ENCODE peak calls at places on chromosomes 2 and 18, in nine cellular contexts. One of them, this sample, is unnamed.

GRCh38 chr2:130915149-130915548 is 78.4 kb downstream of the ARHGEF4 start:
- DNase-seq in NCI-H524: no peak
- DNase-seq in fibroblast of pulmonary artery: no peak
- DNase-seq in AG04449: no peak
- DNase-seq in suprapubic skin: no peak
- DNase-seq in anterior cingulate cortex: no peak
- DNase-seq in left ventricle myocardium inferior: no peak
- DNase-seq in NCI-H1417 treated with DMSO at 0.1 percent for 48 hours: no peak
- DNase-seq in thoracic aorta: no peak
- DNase-seq in this sample: no peak

GRCh38 chr2:224222320-224222719 is 179.6 kb downstream of the FAM124B start:
- DNase-seq in NCI-H524: no peak
- DNase-seq in fibroblast of pulmonary artery: peak
- DNase-seq in AG04449: no peak
- DNase-seq in suprapubic skin: no peak
- DNase-seq in anterior cingulate cortex: no peak
- DNase-seq in left ventricle myocardium inferior: no peak
- DNase-seq in NCI-H1417 treated with DMSO at 0.1 percent for 48 hours: no peak
- DNase-seq in thoracic aorta: no peak
- DNase-seq in this sample: no peak

GRCh38 chr2:224039080-224039769 is at the start of gene SERPINE2:
- DNase-seq in NCI-H524: peak
- DNase-seq in fibroblast of pulmonary artery: peak
- DNase-seq in AG04449: no peak
- DNase-seq in suprapubic skin: peak
- DNase-seq in anterior cingulate cortex: peak
- DNase-seq in left ventricle myocardium inferior: peak
- DNase-seq in NCI-H1417 treated with DMSO at 0.1 percent for 48 hours: no peak
- DNase-seq in thoracic aorta: no peak
- DNase-seq in this sample: peak

GRCh38 chr2:54809814-54810213 is 86.4 kb downstream of the EML6 start:
- DNase-seq in NCI-H524: no peak
- DNase-seq in fibroblast of pulmonary artery: peak
- DNase-seq in AG04449: no peak
- DNase-seq in suprapubic skin: no peak
- DNase-seq in anterior cingulate cortex: no peak
- DNase-seq in left ventricle myocardium inferior: no peak
- DNase-seq in NCI-H1417 treated with DMSO at 0.1 percent for 48 hours: no peak
- DNase-seq in thoracic aorta: no peak
- DNase-seq in this sample: no peak

GRCh38 chr18:45169610-45170009 is 445.7 kb upstream of the SLC14A2 start:
- DNase-seq in NCI-H524: no peak
- DNase-seq in fibroblast of pulmonary artery: peak
- DNase-seq in AG04449: peak
- DNase-seq in suprapubic skin: peak
- DNase-seq in anterior cingulate cortex: no peak
- DNase-seq in left ventricle myocardium inferior: no peak
- DNase-seq in NCI-H1417 treated with DMSO at 0.1 percent for 48 hours: no peak
- DNase-seq in thoracic aorta: no peak
- DNase-seq in this sample: no peak

GRCh38 chr2:106649306-106649705 is 162.1 kb downstream of the CD8B2 start:
- DNase-seq in NCI-H524: no peak
- DNase-seq in fibroblast of pulmonary artery: no peak
- DNase-seq in AG04449: no peak
- DNase-seq in suprapubic skin: no peak
- DNase-seq in anterior cingulate cortex: no peak
- DNase-seq in left ventricle myocardium inferior: no peak
- DNase-seq in NCI-H1417 treated with DMSO at 0.1 percent for 48 hours: no peak
- DNase-seq in thoracic aorta: no peak
- DNase-seq in this sample: no peak

GRCh38 chr18:35775887-35776286 is 194.3 kb downstream of the GALNT1 start:
- DNase-seq in NCI-H524: no peak
- DNase-seq in fibroblast of pulmonary artery: peak
- DNase-seq in AG04449: no peak
- DNase-seq in suprapubic skin: no peak
- DNase-seq in anterior cingulate cortex: no peak
- DNase-seq in left ventricle myocardium inferior: no peak
- DNase-seq in NCI-H1417 treated with DMSO at 0.1 percent for 48 hours: no peak
- DNase-seq in thoracic aorta: no peak
- DNase-seq in this sample: no peak

GRCh38 chr2:235106874-235107639 is 155.2 kb downstream of the SH3BP4 start:
- DNase-seq in NCI-H524: peak
- DNase-seq in fibroblast of pulmonary artery: peak
- DNase-seq in AG04449: no peak
- DNase-seq in suprapubic skin: no peak
- DNase-seq in anterior cingulate cortex: no peak
- DNase-seq in left ventricle myocardium inferior: peak
- DNase-seq in NCI-H1417 treated with DMSO at 0.1 percent for 48 hours: peak
- DNase-seq in thoracic aorta: no peak
- DNase-seq in this sample: peak